ENCODE peak calls at places on chromosome 1, in six cellular contexts. One of them, this sample, is unnamed.

GRCh38 chr1:150528997-150529396 is 13.4 kb downstream of the FALEC start:
- DNase-seq in HEK293T: no peak
- DNase-seq in hypothalamus: no peak
- DNase-seq in IMR-90: peak; percentile 81
- DNase-seq in tibial artery: no peak
- DNase-seq in fibroblast of the aortic adventitia: peak; percentile 83
- DNase-seq in this sample: no peak

GRCh38 chr1:156124557-156125483 is 10.3 kb downstream of the LMNA start:
- DNase-seq in HEK293T: no peak
- DNase-seq in hypothalamus: no peak
- DNase-seq in IMR-90: no peak
- DNase-seq in tibial artery: peak; percentile 71
- DNase-seq in fibroblast of the aortic adventitia: peak; percentile 58
- DNase-seq in this sample: no peak

GRCh38 chr1:232250410-232250809 is 379.5 kb downstream of the SIPA1L2 start:
- DNase-seq in HEK293T: no peak
- DNase-seq in hypothalamus: no peak
- DNase-seq in IMR-90: no peak
- DNase-seq in tibial artery: no peak
- DNase-seq in fibroblast of the aortic adventitia: no peak
- DNase-seq in this sample: no peak

GRCh38 chr1:151801310-151801820 is 3.9 kb downstream of the LINGO4 start:
- DNase-seq in HEK293T: no peak
- DNase-seq in hypothalamus: no peak
- DNase-seq in IMR-90: no peak
- DNase-seq in tibial artery: no peak
- DNase-seq in fibroblast of the aortic adventitia: no peak
- DNase-seq in this sample: no peak

GRCh38 chr1:211118407-211119102 is 15.4 kb downstream of the KCNH1 start:
- DNase-seq in HEK293T: no peak
- DNase-seq in hypothalamus: no peak
- DNase-seq in IMR-90: peak; percentile 39
- DNase-seq in tibial artery: no peak
- DNase-seq in fibroblast of the aortic adventitia: no peak
- DNase-seq in this sample: no peak

GRCh38 chr1:11417162-11417561 is 61.8 kb upstream of the DISP3 start:
- DNase-seq in HEK293T: no peak
- DNase-seq in hypothalamus: no peak
- DNase-seq in IMR-90: no peak
- DNase-seq in tibial artery: no peak
- DNase-seq in fibroblast of the aortic adventitia: no peak
- DNase-seq in this sample: no peak

GRCh38 chr1:205199931-205200299 is 11.6 kb downstream of the DSTYK start:
- DNase-seq in HEK293T: no peak
- DNase-seq in hypothalamus: no peak
- DNase-seq in IMR-90: no peak
- DNase-seq in tibial artery: no peak
- DNase-seq in fibroblast of the aortic adventitia: no peak
- DNase-seq in this sample: no peak

GRCh38 chr1:100955322-100955721 is 59.4 kb downstream of the SLC30A7 start:
- DNase-seq in HEK293T: no peak
- DNase-seq in hypothalamus: no peak
- DNase-seq in IMR-90: peak; percentile 92
- DNase-seq in tibial artery: no peak
- DNase-seq in fibroblast of the aortic adventitia: peak; percentile 93
- DNase-seq in this sample: peak; percentile 19

GRCh38 chr1:115165776-115166175 is 76.5 kb upstream of the TSPAN2 start:
- DNase-seq in HEK293T: no peak
- DNase-seq in hypothalamus: no peak
- DNase-seq in IMR-90: no peak
- DNase-seq in tibial artery: no peak
- DNase-seq in fibroblast of the aortic adventitia: peak; percentile 42
- DNase-seq in this sample: no peak

GRCh38 chr1:200386416-200386815 is 23.4 kb downstream of the ZNF281 start:
- DNase-seq in HEK293T: no peak
- DNase-seq in hypothalamus: no peak
- DNase-seq in IMR-90: no peak
- DNase-seq in tibial artery: no peak
- DNase-seq in fibroblast of the aortic adventitia: no peak
- DNase-seq in this sample: no peak

GRCh38 chr1:56868761-56869160 is 14.2 kb downstream of the C8A start:
- DNase-seq in HEK293T: no peak
- DNase-seq in hypothalamus: no peak
- DNase-seq in IMR-90: peak; percentile 36
- DNase-seq in tibial artery: no peak
- DNase-seq in fibroblast of the aortic adventitia: peak; percentile 72
- DNase-seq in this sample: no peak

GRCh38 chr1:65477414-65478378 is 57.2 kb downstream of the LEPR start:
- DNase-seq in HEK293T: no peak
- DNase-seq in hypothalamus: no peak
- DNase-seq in IMR-90: no peak
- DNase-seq in tibial artery: no peak
- DNase-seq in fibroblast of the aortic adventitia: peak; percentile 23
- DNase-seq in this sample: no peak